ENCODE peak calls at places on chromosomes 6 and 20, in five cellular contexts. Y is HCT116, I is breast epithelium, W is prostate gland, Q is upper lobe of left lung. G is an unnamed sample.

GRCh38 chr20:61755971-61756421 is 309.7 kb downstream of the TAF4 start:
- DNase-seq in Y (no peak), I (peak), W (no peak), Q (peak), G (no peak)

GRCh38 chr6:50602191-50602810 is 111.0 kb upstream of the TFAP2D start:
- DNase-seq in Y (peak), I (no peak), W (no peak), Q (no peak), G (no peak)

GRCh38 chr20:9161308-9161707 is 92.4 kb downstream of the PLCB4 start:
- DNase-seq in Y (no peak), I (no peak), W (no peak), Q (no peak), G (no peak)

GRCh38 chr20:58523072-58523681 is 8.0 kb upstream of the APCDD1L start:
- DNase-seq in Y (no peak), I (no peak), W (no peak), Q (no peak), G (no peak)

GRCh38 chr6:130717657-130718056 is 109.5 kb upstream of the SMLR1 start:
- DNase-seq in Y (no peak), I (no peak), W (no peak), Q (no peak), G (no peak)

GRCh38 chr6:53794720-53795253 is at the start of gene LRRC1:
- DNase-seq in Y (peak), I (peak), W (peak), Q (peak), G (peak)

GRCh38 chr6:134000443-134000842 is 47.4 kb downstream of the TBPL1 start:
- DNase-seq in Y (no peak), I (no peak), W (no peak), Q (no peak), G (no peak)

GRCh38 chr6:35931120-35931561 is 10.2 kb upstream of the SRPK1 start:
- DNase-seq in Y (no peak), I (no peak), W (no peak), Q (peak), G (no peak)

GRCh38 chr6:170092826-170093225 is 198.1 kb downstream of the DLL1 start:
- DNase-seq in Y (no peak), I (no peak), W (no peak), Q (no peak), G (no peak)

GRCh38 chr6:14294270-14294951 is 176.8 kb downstream of the CD83 start:
- DNase-seq in Y (no peak), I (no peak), W (no peak), Q (no peak), G (no peak)

GRCh38 chr20:58099956-58100730 is 128.3 kb downstream of the ANKRD60 start:
- DNase-seq in Y (no peak), I (no peak), W (no peak), Q (no peak), G (no peak)

GRCh38 chr6:69796081-69796626 is 656 bp downstream of the LMBRD1 start:
- DNase-seq in Y (peak), I (peak), W (peak), Q (no peak), G (no peak)

GRCh38 chr20:12875510-12875909 is 133.3 kb upstream of the SPTLC3 start:
- DNase-seq in Y (no peak), I (no peak), W (no peak), Q (no peak), G (no peak)

GRCh38 chr20:56554869-56555268 is 21.8 kb downstream of the FAM209B start:
- DNase-seq in Y (peak), I (no peak), W (peak), Q (no peak), G (peak)

GRCh38 chr6:137402143-137402542 is 92.1 kb downstream of the OLIG3 start:
- DNase-seq in Y (no peak), I (no peak), W (no peak), Q (no peak), G (no peak)

GRCh38 chr6:139514819-139515218 is 140.4 kb upstream of the CITED2 start:
- DNase-seq in Y (no peak), I (no peak), W (no peak), Q (no peak), G (no peak)

GRCh38 chr6:14953806-14954205 is 292.1 kb upstream of the JARID2 start:
- DNase-seq in Y (no peak), I (no peak), W (no peak), Q (no peak), G (no peak)

GRCh38 chr6:35729722-35730121 is 7.1 kb upstream of the ARMC12 start:
- DNase-seq in Y (no peak), I (peak), W (no peak), Q (no peak), G (no peak)

GRCh38 chr6:137226682-137227081 is 7.5 kb upstream of the IFNGR1 start:
- DNase-seq in Y (no peak), I (no peak), W (no peak), Q (no peak), G (no peak)

GRCh38 chr6:130995783-130996447 is 67.1 kb downstream of the EPB41L2 start:
- DNase-seq in Y (no peak), I (no peak), W (no peak), Q (no peak), G (no peak)

GRCh38 chr20:9185511-9185910 is 116.6 kb downstream of the PLCB4 start:
- DNase-seq in Y (no peak), I (no peak), W (no peak), Q (no peak), G (no peak)

GRCh38 chr20:19670829-19671228 is 87.2 kb upstream of the RIN2 start:
- DNase-seq in Y (no peak), I (no peak), W (no peak), Q (no peak), G (no peak)

GRCh38 chr20:50663095-50663821 is 28.1 kb downstream of the RIPOR3 start:
- DNase-seq in Y (peak), I (peak), W (no peak), Q (no peak), G (no peak)

GRCh38 chr6:136920858-136921520 is 1.1 kb upstream of the SLC35D3 start:
- DNase-seq in Y (no peak), I (no peak), W (no peak), Q (no peak), G (peak)

GRCh38 chr6:39328066-39328465 is 5.6 kb upstream of the KCNK16 start:
- DNase-seq in Y (no peak), I (no peak), W (no peak), Q (peak), G (no peak)

GRCh38 chr6:150514806-150515362 is 84.8 kb upstream of the PLEKHG1 start:
- DNase-seq in Y (no peak), I (no peak), W (peak), Q (no peak), G (no peak)

GRCh38 chr6:157056275-157056674 is 267.0 kb downstream of the TMEM242 start:
- DNase-seq in Y (no peak), I (no peak), W (no peak), Q (no peak), G (no peak)

GRCh38 chr20:6764619-6765018 is 2.9 kb upstream of the BMP2 start:
- DNase-seq in Y (no peak), I (no peak), W (no peak), Q (no peak), G (no peak)

GRCh38 chr20:37276494-37277252 is 12.8 kb upstream of the MANBAL start:
- DNase-seq in Y (no peak), I (no peak), W (peak), Q (no peak), G (peak)

GRCh38 chr6:156879235-156879995 is 102.2 kb downstream of the ARID1B start:
- DNase-seq in Y (no peak), I (no peak), W (no peak), Q (no peak), G (no peak)

GRCh38 chr6:10521104-10521808 is at the start of gene GCNT2:
- DNase-seq in Y (no peak), I (no peak), W (peak), Q (no peak), G (no peak)

GRCh38 chr20:1388253-1388652 is 4.6 kb downstream of the FKBP1A start:
- DNase-seq in Y (no peak), I (no peak), W (no peak), Q (no peak), G (no peak)

GRCh38 chr6:69627625-69628024 is 169.2 kb downstream of the LMBRD1 start:
- DNase-seq in Y (no peak), I (no peak), W (no peak), Q (no peak), G (no peak)

GRCh38 chr6:492816-493414 is 101.4 kb downstream of the IRF4 start:
- DNase-seq in Y (no peak), I (no peak), W (no peak), Q (no peak), G (no peak)

DNA sequence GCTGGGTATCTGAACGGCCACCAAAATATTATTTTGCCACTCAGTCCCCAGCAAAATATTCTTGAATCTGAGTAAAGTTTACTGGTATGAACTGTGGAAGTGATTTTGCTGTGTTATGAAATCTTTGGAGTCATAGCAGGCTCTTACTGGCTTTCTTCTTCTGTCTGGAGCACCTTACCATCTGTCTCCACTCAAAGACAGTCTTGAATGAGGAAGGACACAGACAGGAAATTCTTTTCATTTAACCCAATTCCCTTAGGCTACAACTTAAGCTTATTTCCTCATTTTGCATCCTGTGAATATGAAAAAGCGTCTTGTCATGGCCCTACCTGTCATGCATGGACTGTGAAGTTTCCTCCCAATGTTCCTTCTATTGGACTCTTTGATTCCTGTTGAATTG is 24.7 kb downstream of the FNDC1 start:
- DNase-seq in Y (no peak), I (no peak), W (no peak), Q (no peak), G (no peak)
- TF ChIP-seq POLR2A in Y (no peak), I (no peak), W (no peak), Q (no peak), G (no peak)

GRCh38 chr6:34534146-34534545 is 22.0 kb downstream of the SPDEF start:
- DNase-seq in Y (no peak), I (no peak), W (no peak), Q (peak), G (no peak)

GRCh38 chr6:34530753-34531365 is 25.3 kb downstream of the SPDEF start:
- DNase-seq in Y (no peak), I (no peak), W (no peak), Q (no peak), G (no peak)

GRCh38 chr6:34532230-34532629 is 23.9 kb downstream of the SPDEF start:
- DNase-seq in Y (no peak), I (no peak), W (no peak), Q (peak), G (no peak)

GRCh38 chr6:34529665-34530327 is 26.3 kb downstream of the SPDEF start:
- DNase-seq in Y (no peak), I (no peak), W (peak), Q (peak), G (no peak)

GRCh38 chr6:34531580-34532201 is 24.4 kb downstream of the SPDEF start:
- DNase-seq in Y (peak), I (no peak), W (no peak), Q (peak), G (no peak)
- TF ChIP-seq POLR2AphosphoS5 in Y (no peak), I (no peak), W (no peak), Q (no peak), G (no peak)

GRCh38 chr20:46689082-46689753 is at the start of gene TP53RK:
- DNase-seq in Y (peak), I (peak), W (peak), Q (peak), G (peak)
- TF ChIP-seq POLR2A in Y (no peak), I (peak), W (peak), Q (no peak), G (peak)

DNA sequence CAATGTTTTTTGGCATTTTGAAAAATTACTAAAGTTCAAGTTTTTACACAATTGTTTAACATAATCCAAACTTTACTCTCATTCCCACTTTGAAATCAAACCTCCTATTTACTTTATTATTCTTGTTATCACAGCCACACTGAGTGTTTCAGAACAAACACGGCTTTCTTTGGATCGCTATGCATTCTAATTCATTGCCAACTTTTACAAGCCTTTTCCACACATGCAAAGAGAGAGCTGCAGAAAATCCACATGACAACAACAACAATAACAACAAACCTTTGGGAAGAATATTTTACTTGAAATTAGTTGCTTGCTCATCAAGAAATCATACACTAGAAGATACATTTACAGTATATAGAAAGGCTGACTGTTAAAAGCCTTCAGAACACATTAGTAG is 49.2 kb upstream of the TMEM30A start:
- DNase-seq in Y (no peak), I (no peak), W (no peak), Q (no peak), G (no peak)
- TF ChIP-seq POLR2AphosphoS5 in Y (no peak), I (no peak), W (no peak), Q (no peak), G (no peak)

GRCh38 chr20:3172933-3173581 is at the start of gene LZTS3:
- DNase-seq in Y (no peak), I (peak), W (peak), Q (peak), G (peak)
- TF ChIP-seq POLR2A in Y (no peak), I (no peak), W (no peak), Q (no peak), G (no peak)

G was measured in GM12891.